ENCODE peak calls at places on chromosomes 2 and 18, in five cellular contexts. A is heart left ventricle, J is HCT116, G is spleen, C is stomach. W is an unnamed sample.

GRCh38 chr2:237689569-237690131 is 62.3 kb downstream of the LRRFIP1 start:
- DNase-seq in G (peak), C (peak), J (no peak), A (peak), W (no peak)

GRCh38 chr2:235087812-235088607 is 136.2 kb downstream of the SH3BP4 start:
- DNase-seq in C (peak), G (no peak), J (no peak), A (peak), W (no peak)

GRCh38 chr2:62565309-62565908 is 59.4 kb upstream of the TMEM17 start:
- DNase-seq in A (no peak), G (no peak), C (no peak), J (no peak), W (no peak)

GRCh38 chr18:22783245-22783644 is 149.9 kb upstream of the RBBP8 start:
- DNase-seq in G (no peak), A (no peak), J (no peak), C (no peak), W (no peak)

GRCh38 chr18:63440897-63441296 is 18.6 kb upstream of the VPS4B start:
- DNase-seq in G (no peak), C (no peak), A (no peak), J (no peak), W (no peak)

GRCh38 chr18:51123046-51123395 is 74.5 kb downstream of the MEX3C start:
- DNase-seq in C (no peak), J (no peak), A (no peak), G (no peak), W (no peak)

GRCh38 chr2:2599441-2599840 is 268.4 kb upstream of the MYT1L start:
- DNase-seq in J (no peak), G (no peak), A (no peak), C (no peak), W (no peak)

GRCh38 chr2:64727843-64728463 is 74.2 kb upstream of the SERTAD2 start:
- DNase-seq in C (no peak), A (no peak), G (peak), J (no peak), W (no peak)

GRCh38 chr18:3603460-3604259 is 153.7 kb downstream of the TGIF1 start:
- DNase-seq in A (no peak), C (peak), G (peak), J (peak), W (peak)

GRCh38 chr2:46967990-46968647 is 52.5 kb upstream of the MCFD2 start:
- DNase-seq in J (peak), A (peak), G (no peak), C (peak), W (peak)

GRCh38 chr2:133476931-133477613 is 91.2 kb downstream of the NCKAP5 start:
- DNase-seq in C (no peak), G (no peak), J (no peak), A (no peak), W (no peak)

GRCh38 chr2:9907402-9907801 is 44.1 kb upstream of the GRHL1 start:
- DNase-seq in C (no peak), J (no peak), A (no peak), G (no peak), W (no peak)

GRCh38 chr2:208320686-208321085 is 54.6 kb downstream of the PIKFYVE start:
- DNase-seq in G (peak), J (no peak), A (peak), C (no peak), W (no peak)

GRCh38 chr2:207311316-207312005 is 145.7 kb upstream of the KLF7 start:
- DNase-seq in A (no peak), C (peak), G (no peak), J (peak), W (no peak)

GRCh38 chr2:133986881-133987793 is 266.7 kb upstream of the MGAT5 start:
- DNase-seq in J (no peak), G (no peak), C (no peak), A (no peak), W (no peak)

GRCh38 chr18:42192251-42193248 is 237.5 kb downstream of the PIK3C3 start:
- DNase-seq in A (no peak), G (no peak), C (no peak), J (no peak), W (no peak)

GRCh38 chr2:66854304-66854703 is 419.4 kb downstream of the MEIS1 start:
- DNase-seq in A (no peak), G (no peak), C (no peak), J (no peak), W (no peak)

GRCh38 chr18:23596183-23596582 is 9.9 kb upstream of the NPC1 start:
- DNase-seq in J (no peak), G (no peak), A (no peak), C (no peak), W (no peak)

GRCh38 chr2:233816334-233816733 is 38.0 kb downstream of the HJURP start:
- DNase-seq in J (no peak), A (no peak), G (peak), C (no peak), W (no peak)

GRCh38 chr18:57698571-57699276 is 77.1 kb upstream of the NARS1 start:
- DNase-seq in J (no peak), G (no peak), C (no peak), A (no peak), W (peak)

GRCh38 chr2:219576505-219577388 is 4.6 kb downstream of the INHA start:
- DNase-seq in G (no peak), C (no peak), A (no peak), J (no peak), W (no peak)

GRCh38 chr2:23664069-23664788 is 262.7 kb downstream of the ATAD2B start:
- DNase-seq in J (no peak), C (no peak), A (no peak), G (no peak), W (no peak)

GRCh38 chr18:77054606-77055428 is 77.8 kb downstream of the MBP start:
- DNase-seq in J (no peak), G (peak), A (peak), C (peak), W (peak)

GRCh38 chr2:137913169-137913568 is 51.1 kb upstream of the HNMT start:
- DNase-seq in G (no peak), J (no peak), A (no peak), C (no peak), W (no peak)

GRCh38 chr2:169712791-169713227 is 18.5 kb downstream of the PHOSPHO2 start:
- DNase-seq in J (no peak), A (no peak), G (no peak), C (no peak), W (no peak)

GRCh38 chr2:195818521-195818920 is 161.5 kb downstream of the SLC39A10 start:
- DNase-seq in A (no peak), C (no peak), G (no peak), J (no peak), W (no peak)

GRCh38 chr2:233689498-233689897 is 3.2 kb upstream of the UGT1A6 start:
- DNase-seq in C (peak), J (no peak), A (no peak), G (no peak), W (no peak)

GRCh38 chr18:154151-154550 is 4.2 kb upstream of the USP14 start:
- DNase-seq in C (no peak), A (no peak), G (no peak), J (no peak), W (no peak)

GRCh38 chr2:109175350-109175678 is 46.3 kb downstream of the SH3RF3 start:
- DNase-seq in J (no peak), A (no peak), C (no peak), G (no peak), W (peak)

GRCh38 chr2:181258761-181259160 is 198.4 kb upstream of the ITGA4 start:
- DNase-seq in G (no peak), A (no peak), J (no peak), C (no peak), W (no peak)

GRCh38 chr18:63131944-63132818 is 187.4 kb downstream of the BCL2 start:
- DNase-seq in A (no peak), J (no peak), G (no peak), C (no peak), W (peak)

GRCh38 chr18:54671291-54671881 is 80.3 kb downstream of the DYNAP start:
- DNase-seq in C (no peak), G (no peak), J (peak), A (no peak), W (no peak)

GRCh38 chr2:45030553-45030952 is 21.3 kb upstream of the SIX2 start:
- DNase-seq in J (no peak), C (no peak), G (no peak), A (no peak), W (no peak)

GRCh38 chr2:12606472-12607000 is 110.2 kb upstream of the TRIB2 start:
- DNase-seq in A (no peak), J (no peak), C (no peak), G (no peak), W (no peak)

GRCh38 chr18:60350975-60351374 is 21.6 kb downstream of the MC4R start:
- DNase-seq in C (no peak), G (no peak), A (no peak), J (no peak), W (no peak)

GRCh38 chr2:197197808-197198409 is 112.7 kb downstream of the ANKRD44 start:
- DNase-seq in G (no peak), C (no peak), J (no peak), A (no peak), W (no peak)

GRCh38 chr2:197196737-197197136 is 113.8 kb downstream of the ANKRD44 start:
- DNase-seq in A (no peak), J (no peak), G (no peak), C (no peak), W (no peak)

GRCh38 chr2:197200657-197201056 is 109.9 kb downstream of the ANKRD44 start:
- DNase-seq in J (no peak), A (no peak), C (no peak), G (no peak), W (no peak)

GRCh38 chr2:197200056-197200455 is 110.5 kb downstream of the ANKRD44 start:
- DNase-seq in J (no peak), G (no peak), C (no peak), A (no peak), W (no peak)

DNA sequence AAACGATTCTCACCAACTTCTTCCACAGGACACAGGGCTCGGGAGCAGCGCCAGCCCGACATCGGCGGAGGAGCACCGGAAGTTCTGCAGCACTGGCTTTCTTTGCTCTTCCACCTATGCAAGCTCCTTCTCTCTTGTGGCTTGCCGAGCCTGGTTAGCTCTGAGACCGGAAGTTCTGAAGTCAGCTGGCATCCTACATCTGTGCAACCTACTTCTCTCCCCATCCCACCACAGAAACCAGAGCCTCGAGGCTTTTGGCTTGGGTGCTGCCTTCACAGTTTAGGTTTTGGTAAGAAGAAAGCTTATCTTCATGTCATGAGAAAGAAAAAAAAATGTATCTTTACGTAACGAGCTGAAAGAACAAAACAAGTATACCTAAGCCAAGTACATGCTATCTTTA is 111.7 kb downstream of the ANKRD44 start:
- DNase-seq in J (no peak), A (peak), C (peak), G (peak), W (peak)
- TF ChIP-seq POLR2A in J (no peak), A (no peak), C (no peak), G (no peak), W (no peak)

GRCh38 chr2:26850565-26850964 is 2.6 kb downstream of the DPYSL5 start:
- DNase-seq in A (no peak), C (no peak), G (no peak), J (no peak), W (no peak)

GRCh38 chr2:26850002-26850431 is 2.1 kb downstream of the DPYSL5 start:
- DNase-seq in C (no peak), J (no peak), A (no peak), G (no peak), W (no peak)

GRCh38 chr2:26847663-26848335 is at the start of gene DPYSL5:
- DNase-seq in A (no peak), G (no peak), J (peak), C (no peak), W (no peak)

GRCh38 chr2:26848336-26849055 is 564 bp downstream of the DPYSL5 start:
- DNase-seq in G (no peak), J (no peak), A (no peak), C (no peak), W (no peak)

DNA sequence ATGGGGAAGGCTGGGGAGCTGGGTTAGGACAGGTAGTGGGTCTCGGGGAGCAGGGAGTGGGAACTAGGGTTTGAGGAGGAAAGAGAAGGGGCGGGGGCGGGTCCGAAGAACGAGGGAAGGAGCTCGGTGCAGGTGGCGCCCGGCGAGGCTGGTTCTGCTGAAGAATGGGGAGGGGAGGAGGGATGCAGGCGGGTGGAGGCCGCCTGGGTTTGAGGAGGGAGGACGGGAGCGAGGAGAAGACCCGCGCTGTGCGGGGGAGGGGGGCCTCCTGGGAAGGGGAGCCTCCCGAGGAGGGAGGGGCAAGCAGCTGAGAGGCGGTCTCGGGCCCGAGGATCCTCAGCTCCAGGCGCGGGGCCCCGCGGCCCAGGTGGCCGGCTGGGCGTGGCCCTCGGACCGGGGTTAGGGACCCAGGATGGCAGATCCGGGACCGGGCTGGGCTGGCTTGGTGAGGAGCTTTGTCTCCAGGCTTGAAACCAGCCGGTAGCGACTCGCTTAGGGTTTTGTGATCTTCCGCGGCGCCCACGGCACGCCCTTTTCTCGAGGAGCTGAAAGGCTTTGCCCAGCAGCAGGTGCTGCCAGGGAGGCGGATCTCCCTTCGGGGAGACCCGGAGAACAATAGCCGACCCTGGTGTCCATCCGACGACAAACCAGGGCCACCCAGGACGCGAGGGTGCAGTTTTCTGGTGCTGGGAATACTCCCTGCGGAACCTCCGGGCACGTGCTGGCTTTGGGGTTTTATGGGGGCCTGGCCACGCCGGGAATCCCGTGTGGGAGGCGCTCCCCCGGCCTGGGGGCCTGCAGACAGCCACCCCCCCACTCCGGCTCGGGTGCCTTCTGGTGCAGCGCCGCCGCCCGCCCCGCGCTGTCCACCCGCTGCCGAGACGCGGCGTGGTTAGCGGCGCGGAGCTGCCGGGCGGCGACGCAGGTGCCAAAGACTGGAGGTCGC is 1.4 kb downstream of the DPYSL5 start:
- DNase-seq in A (no peak), C (no peak), J (no peak), G (no peak), W (no peak)
- H3K4me3 ChIP-seq in A (no peak), C (peak), J (peak), G (peak), W (no peak)

GRCh38 chr2:151261240-151261976 is at the start of gene RBM43:
- DNase-seq in J (peak), C (peak), G (peak), A (peak), W (peak)
- TF ChIP-seq POLR2A in J (no peak), C (no peak), G (peak), A (peak), W (peak)

DNA sequence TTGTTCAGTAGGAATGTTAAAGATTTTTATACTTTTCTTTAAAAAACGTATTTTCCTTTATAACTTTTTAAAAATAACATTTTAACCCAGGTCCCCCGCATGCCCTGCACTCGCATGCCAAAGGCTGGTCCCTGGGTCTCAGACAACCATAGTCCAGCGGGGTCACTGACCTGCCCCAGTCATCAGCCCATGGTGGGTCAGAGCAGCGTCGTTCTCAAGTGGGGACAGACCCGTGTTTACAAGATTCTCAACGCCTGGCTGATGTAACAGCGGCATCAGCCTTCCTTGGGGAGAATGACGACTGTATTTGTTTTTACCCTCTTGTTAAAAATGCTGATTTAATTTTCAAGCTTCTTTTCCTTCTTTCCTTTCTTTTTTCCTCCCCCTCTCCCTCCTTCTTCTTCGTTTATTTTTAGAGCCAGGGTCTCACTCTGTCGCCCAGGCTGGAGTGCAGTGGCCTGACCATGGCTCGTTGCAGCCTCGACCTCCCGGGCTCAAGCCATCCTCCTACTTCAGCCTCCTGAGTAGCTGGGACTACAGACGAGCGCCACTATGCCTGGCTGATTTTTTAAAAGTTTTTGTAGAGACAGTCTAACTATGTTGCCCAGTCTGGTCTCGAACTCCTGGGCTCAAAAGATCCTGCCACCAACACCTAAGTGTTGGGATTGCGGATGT is 1.0 kb upstream of the EFHD1 start:
- DNase-seq in G (no peak), A (peak), C (no peak), J (no peak), W (no peak)
- H3K4me3 ChIP-seq in G (peak), A (peak), C (peak), J (peak), W (peak)

DNA sequence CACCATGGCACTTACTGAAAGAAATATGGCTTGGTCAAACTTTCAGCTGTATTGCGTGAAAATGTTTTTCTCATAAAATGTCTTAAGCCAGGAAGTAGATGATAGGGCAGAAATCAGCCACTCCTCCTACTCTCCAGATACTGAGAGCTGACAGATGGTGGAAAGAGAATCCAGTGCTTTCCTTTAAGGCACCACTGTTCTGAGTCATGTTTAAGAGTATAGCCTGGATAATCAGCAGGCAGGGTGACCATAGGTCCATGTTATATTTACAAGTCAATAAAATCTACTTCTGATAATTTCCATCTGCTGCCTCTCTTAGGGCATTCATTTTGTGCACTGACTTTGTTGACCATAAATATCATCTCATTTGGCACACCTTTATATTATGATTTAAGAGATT is 21.9 kb downstream of the ARPC2 start:
- DNase-seq in A (no peak), J (no peak), C (no peak), G (no peak), W (no peak)
- TF ChIP-seq POLR2A in A (no peak), J (no peak), C (no peak), G (no peak), W (no peak)

DNA sequence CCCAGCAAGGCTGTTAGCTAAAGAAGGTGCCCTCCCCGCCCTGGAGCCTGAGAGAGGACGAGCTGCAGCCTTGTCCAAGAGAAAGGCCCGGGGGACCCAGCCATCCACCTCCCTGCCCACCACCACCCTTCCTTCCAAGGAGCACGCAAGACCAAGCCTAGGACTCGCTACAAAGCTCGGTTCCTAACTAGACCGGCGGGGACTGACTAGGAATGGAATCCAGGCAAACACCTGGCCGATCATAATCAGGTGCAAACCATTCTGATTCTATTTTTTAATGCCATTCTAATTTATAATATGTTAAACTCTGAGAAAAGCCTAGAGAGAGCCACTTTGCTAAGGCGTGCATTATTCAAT is 19.7 kb upstream of the TUBB6 start:
- DNase-seq in J (no peak), A (no peak), C (no peak), G (peak), W (no peak)
- H3K4me3 ChIP-seq in J (peak), A (peak), C (peak), G (no peak), W (peak)

DNA sequence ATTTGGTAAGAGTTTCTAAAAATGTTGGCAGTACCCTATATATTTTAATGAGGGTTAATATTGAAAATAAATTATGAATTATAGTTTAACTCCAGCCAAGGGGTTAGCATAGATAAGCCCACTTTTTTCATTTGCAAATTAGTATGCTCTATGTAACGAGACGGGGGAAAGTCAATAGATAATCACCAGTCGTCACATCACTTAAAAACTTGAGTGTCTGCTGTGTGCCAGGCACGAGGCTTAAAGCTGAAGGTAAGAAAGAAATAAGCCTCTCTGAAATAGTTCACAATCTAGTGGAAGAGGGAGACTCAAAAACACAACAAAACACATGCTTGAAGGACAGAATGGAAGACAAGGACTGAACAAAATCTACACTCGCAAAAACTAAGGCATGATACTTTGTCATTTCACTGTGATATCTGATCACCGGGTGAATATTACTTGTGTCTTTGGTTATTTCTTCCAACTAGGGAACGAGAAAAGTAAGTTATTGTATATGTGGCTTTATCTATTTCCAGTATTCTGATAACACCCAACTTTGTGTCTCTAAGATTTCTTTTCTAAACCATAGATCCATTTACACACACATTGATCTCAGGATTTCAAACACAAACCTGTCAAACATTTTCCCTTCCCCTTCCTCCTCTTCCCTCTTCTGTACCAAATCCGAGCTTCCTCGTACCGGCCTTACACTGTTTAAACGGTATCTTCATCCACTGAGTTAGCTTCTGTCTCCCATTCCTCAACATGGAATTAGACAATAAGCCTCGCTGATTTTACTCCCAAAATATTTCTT is 199.1 kb downstream of the PIEZO2 start:
- DNase-seq in J (no peak), G (no peak), C (no peak), A (no peak), W (no peak)
- TF ChIP-seq POLR2A in J (no peak), G (no peak), C (no peak), A (no peak), W (no peak)